ENCODE peak calls at places on chromosomes 5 and 9, in four cellular contexts. U is fibroblast of lung, B is heart right ventricle, N is body of pancreas. P is an unnamed sample. For H3K4me1 and H3K27me3, the result is how much of the 10 kb centered on the place peaks cover.

GRCh38 chr5:133240425-133241091 is 188.7 kb downstream of the HSPA4 start:
- DNase-seq in U (peak), B (no peak), N (no peak), P (peak)

GRCh38 chr5:176541338-176542134 is 4.3 kb upstream of the RNF44 start:
- DNase-seq in U (peak), B (peak), N (peak), P (peak)

GRCh38 chr9:85215936-85216335 is 525.8 kb downstream of the AGTPBP1 start:
- DNase-seq in U (peak), B (no peak), N (no peak), P (no peak)

GRCh38 chr9:93129286-93129685 is 4.8 kb downstream of the NINJ1 start:
- DNase-seq in U (no peak), B (no peak), N (no peak), P (no peak)

GRCh38 chr9:134989206-134990065 is 71.7 kb upstream of the FCN1 start:
- DNase-seq in U (no peak), B (no peak), N (no peak), P (no peak)

GRCh38 chr5:155915626-155916025 is 411.3 kb upstream of the SGCD start:
- DNase-seq in U (peak), B (no peak), N (no peak), P (no peak)

GRCh38 chr9:99416007-99416406 is 193.9 kb downstream of the SEC61B start:
- DNase-seq in U (peak), B (no peak), N (no peak), P (no peak)

GRCh38 chr5:93415819-93416218 is 165.2 kb downstream of the NR2F1-AS1 start:
- DNase-seq in U (no peak), B (no peak), N (no peak), P (no peak)

GRCh38 chr5:43627028-43627427 is 24.0 kb downstream of the NNT start:
- DNase-seq in U (peak), B (no peak), N (peak), P (peak)

GRCh38 chr9:70412678-70413426 is 1.6 kb downstream of the KLF9 start:
- DNase-seq in U (peak), B (peak), N (peak), P (peak)

GRCh38 chr5:61817472-61818326 is 485.6 kb downstream of the ZSWIM6 start:
- DNase-seq in U (peak), B (no peak), N (peak), P (peak)

GRCh38 chr9:71767421-71768321 is 642 bp downstream of the CEMIP2 start:
- DNase-seq in U (peak), B (peak), N (peak), P (peak)

GRCh38 chr5:115497200-115497599 is 47.4 kb downstream of the FEM1C start:
- DNase-seq in U (no peak), B (no peak), N (no peak), P (no peak)

GRCh38 chr9:37141015-37141414 is 20.6 kb downstream of the ZCCHC7 start:
- DNase-seq in U (no peak), B (no peak), N (no peak), P (no peak)
- H3K4me1 ChIP-seq in U (under half), B (under half), N (under half), P (under half)

GRCh38 chr9:86979686-86980085 is 32.4 kb upstream of the GAS1 start:
- DNase-seq in U (no peak), B (no peak), N (no peak), P (no peak)
- H3K4me3 ChIP-seq in U (no peak), B (no peak), N (no peak), P (no peak)

GRCh38 chr9:38412751-38413150 is 11.5 kb downstream of the IGFBPL1 start:
- DNase-seq in U (no peak), B (no peak), N (no peak), P (no peak)
- H3K27me3 ChIP-seq in U (under half), B (half or more), N (under half), P (under half)

DNA sequence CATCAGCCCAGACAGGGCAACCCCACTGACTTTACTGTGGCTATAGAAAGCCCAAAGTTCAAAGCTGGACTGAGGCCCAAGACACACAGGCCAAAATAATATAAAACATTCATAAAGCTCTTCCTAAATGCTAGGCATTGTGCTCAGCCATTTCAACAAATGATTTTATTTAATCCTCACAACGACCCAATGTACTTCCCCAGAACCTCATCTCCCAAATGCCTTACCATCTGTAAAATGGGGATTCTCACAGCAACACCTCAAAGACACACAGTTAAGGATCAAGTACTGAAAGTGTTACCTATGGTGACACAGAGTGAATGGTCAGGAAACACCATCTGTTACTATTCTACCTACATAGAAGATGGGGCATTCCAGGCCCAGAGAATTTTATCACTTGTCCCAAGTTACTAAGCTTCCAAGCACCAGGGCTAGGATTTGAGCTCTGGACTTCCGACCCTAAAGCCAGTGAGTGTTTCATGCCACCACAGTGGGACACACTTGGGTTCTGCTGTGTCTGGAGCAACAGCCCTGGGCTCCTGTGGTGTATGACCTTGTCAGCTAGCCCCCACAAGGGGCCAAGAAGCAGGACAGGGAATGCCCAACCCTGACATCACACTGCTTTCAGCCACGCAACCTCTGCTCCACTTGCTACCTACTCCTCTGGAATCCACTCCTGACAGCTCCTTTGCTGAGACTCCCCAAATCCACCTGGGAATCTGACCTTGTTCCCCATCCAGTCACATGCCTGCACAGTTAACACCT is 15.1 kb downstream of the SHB start:
- DNase-seq in U (no peak), B (no peak), N (no peak), P (no peak)
- H3K4me1 ChIP-seq in U (under half), B (half or more), N (half or more), P (under half)

GRCh38 chr5:67141644-67142043 is 55.0 kb downstream of the CD180 start:
- DNase-seq in U (no peak), B (no peak), N (no peak), P (no peak)
- H3K4me3 ChIP-seq in U (no peak), B (no peak), N (no peak), P (no peak)

P was measured in testis.